ENCODE peak calls at places on chromosomes 5 and 9, in nine cellular contexts. One of them, this sample, is unnamed.
A peak's percentile ranks its signal among the peaks of the same experiment; 100 is the strongest.

GRCh38 chr9:136853596-136854112 is 1.5 kb downstream of the MAMDC4 start:
- DNase-seq in heart right ventricle: no peak
- DNase-seq in heart left ventricle: peak; percentile 15
- DNase-seq in fibroblast of pulmonary artery: no peak
- DNase-seq in uterus: no peak
- DNase-seq in left lung: no peak
- DNase-seq in psoas muscle: peak; percentile 54
- DNase-seq in fibroblast of lung: no peak
- DNase-seq in breast epithelium: no peak
- DNase-seq in this sample: no peak

GRCh38 chr5:123719004-123719403 is 207.0 kb downstream of the CSNK1G3 start:
- DNase-seq in heart left ventricle: no peak
- DNase-seq in heart right ventricle: no peak
- DNase-seq in fibroblast of lung: no peak
- DNase-seq in uterus: no peak
- DNase-seq in fibroblast of pulmonary artery: peak; percentile 42
- DNase-seq in left lung: no peak
- DNase-seq in psoas muscle: no peak
- DNase-seq in breast epithelium: no peak
- DNase-seq in this sample: no peak

GRCh38 chr9:98248737-98249474 is 6.5 kb downstream of the TBC1D2 start:
- DNase-seq in heart left ventricle: peak; percentile 66
- DNase-seq in heart right ventricle: peak; percentile 52
- DNase-seq in psoas muscle: peak; percentile 75
- DNase-seq in uterus: peak; percentile 69
- DNase-seq in fibroblast of lung: peak; percentile 97
- DNase-seq in fibroblast of pulmonary artery: peak; percentile 97
- DNase-seq in breast epithelium: no peak
- DNase-seq in left lung: peak; percentile 96
- DNase-seq in this sample: no peak

GRCh38 chr9:23663125-23663524 is 162.9 kb downstream of the ELAVL2 start:
- DNase-seq in breast epithelium: no peak
- DNase-seq in uterus: no peak
- DNase-seq in fibroblast of lung: no peak
- DNase-seq in heart left ventricle: no peak
- DNase-seq in heart right ventricle: no peak
- DNase-seq in left lung: no peak
- DNase-seq in psoas muscle: no peak
- DNase-seq in fibroblast of pulmonary artery: no peak
- DNase-seq in this sample: no peak

GRCh38 chr9:27497883-27498553 is 26.1 kb upstream of the IFNK start:
- DNase-seq in heart right ventricle: no peak
- DNase-seq in fibroblast of lung: no peak
- DNase-seq in fibroblast of pulmonary artery: no peak
- DNase-seq in heart left ventricle: no peak
- DNase-seq in breast epithelium: no peak
- DNase-seq in uterus: no peak
- DNase-seq in psoas muscle: no peak
- DNase-seq in left lung: no peak
- DNase-seq in this sample: no peak

GRCh38 chr5:36575367-36575781 is 31.0 kb upstream of the SLC1A3 start:
- DNase-seq in breast epithelium: no peak
- DNase-seq in fibroblast of pulmonary artery: peak; percentile 90
- DNase-seq in heart left ventricle: no peak
- DNase-seq in left lung: no peak
- DNase-seq in uterus: no peak
- DNase-seq in psoas muscle: no peak
- DNase-seq in heart right ventricle: no peak
- DNase-seq in fibroblast of lung: peak; percentile 83
- DNase-seq in this sample: no peak

GRCh38 chr5:149710575-149710974 is 19.5 kb upstream of the PPARGC1B start:
- DNase-seq in psoas muscle: no peak
- DNase-seq in fibroblast of lung: no peak
- DNase-seq in heart left ventricle: no peak
- DNase-seq in left lung: no peak
- DNase-seq in breast epithelium: no peak
- DNase-seq in heart right ventricle: no peak
- DNase-seq in uterus: no peak
- DNase-seq in fibroblast of pulmonary artery: no peak
- DNase-seq in this sample: no peak

GRCh38 chr9:96331236-96331947 is 29.4 kb upstream of the HSD17B3 start:
- DNase-seq in breast epithelium: no peak
- DNase-seq in uterus: no peak
- DNase-seq in fibroblast of pulmonary artery: peak; percentile 41
- DNase-seq in psoas muscle: no peak
- DNase-seq in heart right ventricle: no peak
- DNase-seq in fibroblast of lung: peak; percentile 84
- DNase-seq in heart left ventricle: no peak
- DNase-seq in left lung: no peak
- DNase-seq in this sample: no peak

GRCh38 chr5:142982821-142983200 is 212.6 kb downstream of the ARHGAP26 start:
- DNase-seq in uterus: no peak
- DNase-seq in left lung: no peak
- DNase-seq in psoas muscle: no peak
- DNase-seq in heart right ventricle: no peak
- DNase-seq in fibroblast of lung: no peak
- DNase-seq in heart left ventricle: no peak
- DNase-seq in breast epithelium: no peak
- DNase-seq in fibroblast of pulmonary artery: no peak
- DNase-seq in this sample: no peak

GRCh38 chr9:6239048-6239461 is 23.4 kb downstream of the IL33 start:
- DNase-seq in fibroblast of pulmonary artery: peak; percentile 63
- DNase-seq in heart left ventricle: no peak
- DNase-seq in uterus: no peak
- DNase-seq in left lung: no peak
- DNase-seq in heart right ventricle: no peak
- DNase-seq in breast epithelium: no peak
- DNase-seq in fibroblast of lung: no peak
- DNase-seq in psoas muscle: no peak
- DNase-seq in this sample: no peak

GRCh38 chr9:136726118-136726517 is 13.7 kb downstream of the DIPK1B start:
- DNase-seq in heart left ventricle: no peak
- DNase-seq in left lung: no peak
- DNase-seq in fibroblast of lung: no peak
- DNase-seq in fibroblast of pulmonary artery: no peak
- DNase-seq in breast epithelium: no peak
- DNase-seq in heart right ventricle: no peak
- DNase-seq in psoas muscle: no peak
- DNase-seq in uterus: no peak
- DNase-seq in this sample: no peak

GRCh38 chr5:176659440-176659839 is 12.2 kb downstream of the TSPAN17 start:
- DNase-seq in psoas muscle: no peak
- DNase-seq in uterus: no peak
- DNase-seq in breast epithelium: no peak
- DNase-seq in fibroblast of pulmonary artery: no peak
- DNase-seq in left lung: peak; percentile 25
- DNase-seq in heart right ventricle: no peak
- DNase-seq in fibroblast of lung: no peak
- DNase-seq in heart left ventricle: no peak
- DNase-seq in this sample: no peak

GRCh38 chr5:176656467-176656990 is 9.2 kb downstream of the TSPAN17 start:
- DNase-seq in uterus: no peak
- DNase-seq in heart left ventricle: no peak
- DNase-seq in breast epithelium: no peak
- DNase-seq in fibroblast of lung: no peak
- DNase-seq in psoas muscle: no peak
- DNase-seq in left lung: peak; percentile 79
- DNase-seq in heart right ventricle: no peak
- DNase-seq in fibroblast of pulmonary artery: no peak
- DNase-seq in this sample: no peak

GRCh38 chr5:176659860-176660461 is 12.7 kb downstream of the TSPAN17 start:
- DNase-seq in heart left ventricle: no peak
- DNase-seq in heart right ventricle: no peak
- DNase-seq in fibroblast of lung: no peak
- DNase-seq in breast epithelium: no peak
- DNase-seq in psoas muscle: no peak
- DNase-seq in fibroblast of pulmonary artery: no peak
- DNase-seq in left lung: no peak
- DNase-seq in uterus: no peak
- DNase-seq in this sample: no peak

GRCh38 chr5:176658817-176659216 is 11.5 kb downstream of the TSPAN17 start:
- DNase-seq in heart left ventricle: no peak
- DNase-seq in uterus: no peak
- DNase-seq in breast epithelium: no peak
- DNase-seq in fibroblast of lung: peak; percentile 31
- DNase-seq in heart right ventricle: no peak
- DNase-seq in psoas muscle: no peak
- DNase-seq in fibroblast of pulmonary artery: no peak
- DNase-seq in left lung: peak; percentile 77
- DNase-seq in this sample: no peak

GRCh38 chr5:176658007-176658599 is 10.8 kb downstream of the TSPAN17 start:
- DNase-seq in uterus: peak; percentile 46
- DNase-seq in heart right ventricle: peak; percentile 51
- DNase-seq in breast epithelium: no peak
- DNase-seq in fibroblast of lung: peak; percentile 48
- DNase-seq in fibroblast of pulmonary artery: peak; percentile 73
- DNase-seq in heart left ventricle: peak; percentile 57
- DNase-seq in left lung: peak; percentile 83
- DNase-seq in psoas muscle: peak; percentile 80
- DNase-seq in this sample: peak; percentile 45
- TF ChIP-seq CTCF in uterus: peak; percentile 68
- TF ChIP-seq CTCF in heart right ventricle: peak; percentile 87
- TF ChIP-seq CTCF in breast epithelium: no peak
- TF ChIP-seq CTCF in fibroblast of lung: peak; percentile 89
- TF ChIP-seq CTCF in fibroblast of pulmonary artery: peak; percentile 91
- TF ChIP-seq CTCF in heart left ventricle: peak; percentile 79
- TF ChIP-seq CTCF in left lung: peak; percentile 82
- TF ChIP-seq CTCF in psoas muscle: peak; percentile 76
- TF ChIP-seq CTCF in this sample: peak; percentile 51

GRCh38 chr5:72682561-72682960 is 133.9 kb upstream of the TNPO1 start:
- DNase-seq in uterus: no peak
- DNase-seq in fibroblast of lung: no peak
- DNase-seq in psoas muscle: no peak
- DNase-seq in heart left ventricle: no peak
- DNase-seq in left lung: no peak
- DNase-seq in fibroblast of pulmonary artery: no peak
- DNase-seq in breast epithelium: no peak
- DNase-seq in heart right ventricle: no peak
- DNase-seq in this sample: no peak

GRCh38 chr5:72677447-72677846 is 139.0 kb upstream of the TNPO1 start:
- DNase-seq in psoas muscle: no peak
- DNase-seq in heart left ventricle: no peak
- DNase-seq in uterus: no peak
- DNase-seq in heart right ventricle: no peak
- DNase-seq in fibroblast of pulmonary artery: no peak
- DNase-seq in fibroblast of lung: no peak
- DNase-seq in breast epithelium: no peak
- DNase-seq in left lung: no peak
- DNase-seq in this sample: no peak

DNA sequence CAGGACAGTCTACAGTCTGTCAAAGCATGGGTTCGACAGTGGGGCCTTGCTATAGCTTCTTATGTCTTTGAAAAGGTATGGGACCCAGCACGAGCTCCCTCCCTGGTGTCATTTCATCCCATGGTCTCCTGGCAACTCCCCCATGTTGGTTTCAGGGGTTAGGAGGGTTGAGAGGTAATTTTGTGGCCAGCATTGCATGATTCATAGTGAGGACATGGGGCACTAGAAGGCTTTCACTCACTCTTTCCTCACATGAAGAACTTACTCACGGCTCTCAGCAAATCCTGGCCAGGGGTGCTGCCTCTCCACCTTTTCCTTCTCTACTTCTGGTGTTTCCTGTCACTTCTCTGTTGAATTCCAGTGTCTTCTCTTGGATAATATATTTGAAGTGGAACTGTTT is 134.7 kb upstream of the TNPO1 start:
- DNase-seq in heart right ventricle: no peak
- DNase-seq in left lung: no peak
- DNase-seq in heart left ventricle: no peak
- DNase-seq in uterus: no peak
- DNase-seq in fibroblast of lung: no peak
- DNase-seq in psoas muscle: no peak
- DNase-seq in breast epithelium: no peak
- DNase-seq in fibroblast of pulmonary artery: no peak
- DNase-seq in this sample: no peak
- TF ChIP-seq CTCF in heart right ventricle: no peak
- TF ChIP-seq CTCF in left lung: no peak
- TF ChIP-seq CTCF in heart left ventricle: no peak
- TF ChIP-seq CTCF in uterus: no peak
- TF ChIP-seq CTCF in fibroblast of lung: no peak
- TF ChIP-seq CTCF in psoas muscle: no peak
- TF ChIP-seq CTCF in breast epithelium: no peak
- TF ChIP-seq CTCF in fibroblast of pulmonary artery: no peak
- TF ChIP-seq CTCF in this sample: no peak

DNA sequence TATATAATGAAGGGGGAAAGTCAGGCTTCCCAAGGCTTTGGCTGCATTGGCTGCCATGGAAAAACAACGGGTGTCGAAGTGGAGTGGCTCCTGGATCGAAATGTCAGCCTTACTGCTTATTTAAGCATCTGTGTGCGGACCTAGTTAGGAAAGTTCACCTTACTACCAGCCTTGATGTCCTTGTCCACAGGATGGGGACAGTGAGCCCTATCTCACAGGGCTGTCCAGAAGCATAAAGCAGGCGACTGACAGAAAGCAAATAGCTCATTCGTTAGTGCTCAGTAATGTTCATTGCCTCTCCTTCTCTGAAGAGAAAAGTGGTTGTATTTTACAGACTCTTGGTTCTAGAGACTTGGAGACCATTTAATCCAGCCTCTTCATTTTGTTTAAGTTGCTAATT is 81.5 kb upstream of the NIPAL4 start:
- DNase-seq in uterus: no peak
- DNase-seq in fibroblast of pulmonary artery: no peak
- DNase-seq in fibroblast of lung: no peak
- DNase-seq in heart left ventricle: no peak
- DNase-seq in psoas muscle: no peak
- DNase-seq in heart right ventricle: no peak
- DNase-seq in left lung: no peak
- DNase-seq in breast epithelium: no peak
- DNase-seq in this sample: no peak
- TF ChIP-seq CTCF in uterus: no peak
- TF ChIP-seq CTCF in fibroblast of pulmonary artery: no peak
- TF ChIP-seq CTCF in fibroblast of lung: no peak
- TF ChIP-seq CTCF in heart left ventricle: no peak
- TF ChIP-seq CTCF in psoas muscle: no peak
- TF ChIP-seq CTCF in heart right ventricle: no peak
- TF ChIP-seq CTCF in left lung: no peak
- TF ChIP-seq CTCF in breast epithelium: no peak
- TF ChIP-seq CTCF in this sample: no peak

DNA sequence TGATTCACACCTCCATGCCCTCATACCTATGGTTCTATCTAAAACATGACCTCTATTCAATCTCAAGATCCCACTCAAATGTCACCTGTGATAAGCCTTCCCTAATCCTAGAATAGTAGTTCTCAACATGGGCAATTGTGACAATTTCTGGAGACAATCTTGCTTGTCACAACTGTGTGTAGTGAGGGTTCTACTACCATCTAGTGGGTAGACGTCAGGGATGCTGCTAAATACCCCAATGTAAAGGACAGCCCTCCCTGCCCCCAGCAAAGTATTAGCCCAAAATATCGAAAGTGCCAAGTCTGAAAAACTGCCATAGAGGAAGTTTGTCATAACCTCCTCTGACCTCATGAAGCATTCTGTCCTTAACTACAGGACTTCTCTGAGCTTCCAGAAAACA is 32.0 kb downstream of the TBCA start:
- DNase-seq in breast epithelium: no peak
- DNase-seq in uterus: no peak
- DNase-seq in heart left ventricle: no peak
- DNase-seq in fibroblast of pulmonary artery: no peak
- DNase-seq in left lung: no peak
- DNase-seq in heart right ventricle: no peak
- DNase-seq in psoas muscle: no peak
- DNase-seq in fibroblast of lung: no peak
- DNase-seq in this sample: no peak
- TF ChIP-seq CTCF in breast epithelium: no peak
- TF ChIP-seq CTCF in uterus: no peak
- TF ChIP-seq CTCF in heart left ventricle: no peak
- TF ChIP-seq CTCF in fibroblast of pulmonary artery: no peak
- TF ChIP-seq CTCF in left lung: no peak
- TF ChIP-seq CTCF in heart right ventricle: no peak
- TF ChIP-seq CTCF in psoas muscle: no peak
- TF ChIP-seq CTCF in fibroblast of lung: no peak
- TF ChIP-seq CTCF in this sample: no peak